ENCODE peak calls at places on chromosomes 3 and 15, in eight cellular contexts. I is activated gamma-delta T cell treated with Interleukin-2 at 50 U/mL for 16 hours; L is hepatocyte; B is B cell; V is uterus; G is tibial artery; X is endothelial cell; C is stimulated activated CD8-positive, alpha-beta memory T cell treated with anti-CD3 and anti-CD28 coated beads, Interleukin-15, amount 100 ng/mL, for 48 hours. S is an unnamed sample.

GRCh38 chr3:86578071-86578470 is 412.9 kb downstream of the VGLL3 start:
- DNase-seq in I (no peak), L (no peak), B (no peak), V (no peak), G (no peak), X (no peak), C (no peak), S (no peak)

GRCh38 chr15:78313383-78313782 is 14.0 kb upstream of the SKIC8 start:
- DNase-seq in I (no peak), L (no peak), B (no peak), V (no peak), G (no peak), X (no peak), C (no peak), S (no peak)

GRCh38 chr3:65936908-65937638 is 101.6 kb downstream of the MAGI1 start:
- DNase-seq in I (no peak), L (peak; percentile 17), B (no peak), V (peak; percentile 26), G (no peak), X (peak; percentile 58), C (no peak), S (no peak)

GRCh38 chr15:34014556-34014955 is 24.4 kb downstream of the AVEN start:
- DNase-seq in I (no peak), L (no peak), B (no peak), V (no peak), G (no peak), X (no peak), C (no peak), S (no peak)

GRCh38 chr15:74954515-74954914 is 2.1 kb downstream of the RPP25 start:
- DNase-seq in I (no peak), L (peak; percentile 86), B (no peak), V (no peak), G (no peak), X (peak; percentile 22), C (no peak), S (no peak)

GRCh38 chr3:88795502-88795901 is 311.9 kb upstream of the EPHA3 start:
- DNase-seq in I (no peak), L (no peak), B (no peak), V (no peak), G (no peak), X (no peak), C (no peak), S (no peak)

GRCh38 chr3:70433091-70433490 is 120.7 kb upstream of the MDFIC2 start:
- DNase-seq in I (no peak), L (no peak), B (no peak), V (no peak), G (no peak), X (no peak), C (no peak), S (no peak)

GRCh38 chr15:82571722-82572222 is 31.5 kb upstream of the RPS17 start:
- DNase-seq in I (no peak), L (peak; percentile 75), B (no peak), V (peak; percentile 77), G (peak; percentile 80), X (peak; percentile 17), C (no peak), S (no peak)

GRCh38 chr15:99961011-99961441 is 227.8 kb upstream of the LYSMD4 start:
- DNase-seq in I (no peak), L (peak; percentile 74), B (no peak), V (peak; percentile 13), G (no peak), X (peak; percentile 59), C (no peak), S (no peak)

GRCh38 chr3:132236701-132237651 is 80.2 kb upstream of the ACP3 start:
- DNase-seq in I (no peak), L (no peak), B (no peak), V (no peak), G (no peak), X (no peak), C (no peak), S (no peak)

GRCh38 chr3:122091602-122092006 is 36.4 kb downstream of the CD86 start:
- DNase-seq in I (no peak), L (no peak), B (no peak), V (no peak), G (no peak), X (no peak), C (no peak), S (no peak)

GRCh38 chr15:101446527-101447167 is 42.9 kb downstream of the PCSK6 start:
- DNase-seq in I (no peak), L (peak; percentile 54), B (no peak), V (no peak), G (no peak), X (no peak), C (no peak), S (no peak)

GRCh38 chr15:57505949-57506391 is 85.7 kb upstream of the MYZAP start:
- DNase-seq in I (no peak), L (peak; percentile 90), B (no peak), V (peak; percentile 44), G (peak; percentile 50), X (no peak), C (no peak), S (peak; percentile 66)

GRCh38 chr3:18649666-18650363 is 224.7 kb upstream of the SATB1 start:
- DNase-seq in I (no peak), L (no peak), B (no peak), V (no peak), G (no peak), X (no peak), C (peak; percentile 55), S (no peak)

GRCh38 chr3:4855676-4856075 is 123.6 kb upstream of the BHLHE40 start:
- DNase-seq in I (no peak), L (no peak), B (no peak), V (no peak), G (no peak), X (no peak), C (no peak), S (no peak)

GRCh38 chr3:171944109-171945016 is 95.0 kb upstream of the FNDC3B start:
- DNase-seq in I (no peak), L (no peak), B (no peak), V (peak; percentile 18), G (no peak), X (no peak), C (no peak), S (no peak)

GRCh38 chr3:72482589-72483249 is 365.5 kb downstream of the SHQ1 start:
- DNase-seq in I (peak; percentile 44), L (peak; percentile 84), B (peak; percentile 50), V (peak; percentile 90), G (peak; percentile 72), X (no peak), C (peak; percentile 74), S (peak; percentile 72)

GRCh38 chr15:90442423-90442822 is 54.4 kb downstream of the IQGAP1 start:
- DNase-seq in I (no peak), L (no peak), B (no peak), V (no peak), G (no peak), X (no peak), C (no peak), S (no peak)

GRCh38 chr15:63530235-63530634 is 25.8 kb downstream of the USP3 start:
- DNase-seq in I (no peak), L (no peak), B (no peak), V (no peak), G (no peak), X (no peak), C (no peak), S (no peak)

GRCh38 chr15:48925714-48926223 is 38.0 kb downstream of the SHC4 start:
- DNase-seq in I (no peak), L (peak; percentile 18), B (no peak), V (no peak), G (no peak), X (no peak), C (no peak), S (no peak)

GRCh38 chr15:49301562-49301961 is 121.5 kb upstream of the FGF7 start:
- DNase-seq in I (no peak), L (no peak), B (no peak), V (no peak), G (no peak), X (no peak), C (no peak), S (no peak)

GRCh38 chr3:49747792-49748480 is 24.2 kb upstream of the GMPPB start:
- DNase-seq in I (no peak), L (peak; percentile 47), B (no peak), V (no peak), G (no peak), X (no peak), C (no peak), S (no peak)

GRCh38 chr15:44035781-44036699 is 159.0 kb downstream of the FRMD5 start:
- DNase-seq in I (no peak), L (no peak), B (no peak), V (no peak), G (no peak), X (no peak), C (no peak), S (no peak)

GRCh38 chr3:14256561-14257342 is 78.1 kb downstream of the LSM3 start:
- DNase-seq in I (no peak), L (peak; percentile 44), B (no peak), V (peak; percentile 11), G (no peak), X (no peak), C (no peak), S (peak; percentile 73)

GRCh38 chr3:88113311-88114162 is 36.2 kb upstream of the C3orf38 start:
- DNase-seq in I (peak; percentile 58), L (peak; percentile 82), B (peak; percentile 55), V (peak; percentile 52), G (peak; percentile 62), X (peak; percentile 68), C (peak; percentile 19), S (no peak)

GRCh38 chr3:63351159-63352007 is 73.3 kb downstream of the SYNPR start:
- DNase-seq in I (no peak), L (peak; percentile 79), B (no peak), V (no peak), G (no peak), X (peak; percentile 11), C (no peak), S (no peak)

GRCh38 chr3:117719316-117719926 is 1009.8 kb downstream of the TUSC7 start:
- DNase-seq in I (no peak), L (peak; percentile 19), B (no peak), V (no peak), G (no peak), X (no peak), C (no peak), S (no peak)

GRCh38 chr3:111194048-111194447 is 122.4 kb downstream of the NECTIN3 start:
- DNase-seq in I (no peak), L (no peak), B (no peak), V (no peak), G (no peak), X (no peak), C (no peak), S (no peak)